ENCODE peak calls at places on chromosomes 7 and 10, in eight cellular contexts. One of them, this sample, is unnamed.

GRCh38 chr10:103276941-103277712 is at the start of gene INA:
- DNase-seq in activated T-cell treated with anti-CD3 and anti-CD28 coated beads for 48 hours: peak
- DNase-seq in MV-4-11: no peak
- DNase-seq in memory B cell: no peak
- DNase-seq in T-cell: no peak
- DNase-seq in Calu3: peak
- DNase-seq in GM12864: peak
- DNase-seq in stimulated activated CD8-positive, alpha-beta memory T cell treated with anti-CD3 and anti-CD28 coated beads, Interleukin-15, amount 100 ng/mL, for 4 hours: no peak
- DNase-seq in this sample: peak

GRCh38 chr10:29394321-29394932 is 105.6 kb downstream of the LYZL1 start:
- DNase-seq in stimulated activated CD8-positive, alpha-beta memory T cell treated with anti-CD3 and anti-CD28 coated beads, Interleukin-15, amount 100 ng/mL, for 4 hours: no peak
- DNase-seq in activated T-cell treated with anti-CD3 and anti-CD28 coated beads for 48 hours: no peak
- DNase-seq in MV-4-11: no peak
- DNase-seq in Calu3: no peak
- DNase-seq in GM12864: no peak
- DNase-seq in memory B cell: no peak
- DNase-seq in T-cell: no peak
- DNase-seq in this sample: no peak

GRCh38 chr10:129445445-129445844 is 21.6 kb upstream of the MGMT start:
- DNase-seq in activated T-cell treated with anti-CD3 and anti-CD28 coated beads for 48 hours: no peak
- DNase-seq in T-cell: no peak
- DNase-seq in MV-4-11: no peak
- DNase-seq in Calu3: no peak
- DNase-seq in memory B cell: no peak
- DNase-seq in stimulated activated CD8-positive, alpha-beta memory T cell treated with anti-CD3 and anti-CD28 coated beads, Interleukin-15, amount 100 ng/mL, for 4 hours: no peak
- DNase-seq in GM12864: no peak
- DNase-seq in this sample: no peak

GRCh38 chr10:114048472-114048871 is 4.8 kb downstream of the ADRB1 start:
- DNase-seq in MV-4-11: no peak
- DNase-seq in GM12864: no peak
- DNase-seq in T-cell: no peak
- DNase-seq in activated T-cell treated with anti-CD3 and anti-CD28 coated beads for 48 hours: no peak
- DNase-seq in memory B cell: no peak
- DNase-seq in stimulated activated CD8-positive, alpha-beta memory T cell treated with anti-CD3 and anti-CD28 coated beads, Interleukin-15, amount 100 ng/mL, for 4 hours: no peak
- DNase-seq in Calu3: no peak
- DNase-seq in this sample: no peak

GRCh38 chr10:101565936-101566332 is 22.1 kb downstream of the POLL start:
- DNase-seq in MV-4-11: no peak
- DNase-seq in T-cell: no peak
- DNase-seq in activated T-cell treated with anti-CD3 and anti-CD28 coated beads for 48 hours: no peak
- DNase-seq in stimulated activated CD8-positive, alpha-beta memory T cell treated with anti-CD3 and anti-CD28 coated beads, Interleukin-15, amount 100 ng/mL, for 4 hours: no peak
- DNase-seq in Calu3: no peak
- DNase-seq in memory B cell: no peak
- DNase-seq in GM12864: no peak
- DNase-seq in this sample: no peak

GRCh38 chr10:69179743-69180524 is at the start of gene SUPV3L1:
- DNase-seq in MV-4-11: peak
- DNase-seq in GM12864: peak
- DNase-seq in memory B cell: peak
- DNase-seq in activated T-cell treated with anti-CD3 and anti-CD28 coated beads for 48 hours: peak
- DNase-seq in T-cell: peak
- DNase-seq in Calu3: peak
- DNase-seq in stimulated activated CD8-positive, alpha-beta memory T cell treated with anti-CD3 and anti-CD28 coated beads, Interleukin-15, amount 100 ng/mL, for 4 hours: peak
- DNase-seq in this sample: peak

GRCh38 chr10:123743441-123744225 is 77.5 kb downstream of the GPR26 start:
- DNase-seq in MV-4-11: no peak
- DNase-seq in activated T-cell treated with anti-CD3 and anti-CD28 coated beads for 48 hours: no peak
- DNase-seq in stimulated activated CD8-positive, alpha-beta memory T cell treated with anti-CD3 and anti-CD28 coated beads, Interleukin-15, amount 100 ng/mL, for 4 hours: no peak
- DNase-seq in memory B cell: no peak
- DNase-seq in T-cell: no peak
- DNase-seq in GM12864: no peak
- DNase-seq in Calu3: no peak
- DNase-seq in this sample: no peak

GRCh38 chr10:69757553-69758309 is 44.0 kb upstream of the COL13A1 start:
- DNase-seq in T-cell: no peak
- DNase-seq in MV-4-11: peak
- DNase-seq in Calu3: peak
- DNase-seq in stimulated activated CD8-positive, alpha-beta memory T cell treated with anti-CD3 and anti-CD28 coated beads, Interleukin-15, amount 100 ng/mL, for 4 hours: no peak
- DNase-seq in GM12864: no peak
- DNase-seq in memory B cell: no peak
- DNase-seq in activated T-cell treated with anti-CD3 and anti-CD28 coated beads for 48 hours: no peak
- DNase-seq in this sample: no peak

GRCh38 chr7:98464558-98464940 is 63.7 kb upstream of the BAIAP2L1 start:
- DNase-seq in T-cell: no peak
- DNase-seq in MV-4-11: no peak
- DNase-seq in memory B cell: no peak
- DNase-seq in stimulated activated CD8-positive, alpha-beta memory T cell treated with anti-CD3 and anti-CD28 coated beads, Interleukin-15, amount 100 ng/mL, for 4 hours: no peak
- DNase-seq in GM12864: no peak
- DNase-seq in activated T-cell treated with anti-CD3 and anti-CD28 coated beads for 48 hours: no peak
- DNase-seq in Calu3: no peak
- DNase-seq in this sample: no peak

GRCh38 chr10:89785095-89785494 is 83.7 kb downstream of the KIF20B start:
- DNase-seq in GM12864: no peak
- DNase-seq in stimulated activated CD8-positive, alpha-beta memory T cell treated with anti-CD3 and anti-CD28 coated beads, Interleukin-15, amount 100 ng/mL, for 4 hours: no peak
- DNase-seq in T-cell: no peak
- DNase-seq in MV-4-11: no peak
- DNase-seq in activated T-cell treated with anti-CD3 and anti-CD28 coated beads for 48 hours: no peak
- DNase-seq in memory B cell: no peak
- DNase-seq in Calu3: no peak
- DNase-seq in this sample: no peak

GRCh38 chr7:139931190-139932007 is 102.3 kb downstream of the TBXAS1 start:
- DNase-seq in Calu3: no peak
- DNase-seq in memory B cell: no peak
- DNase-seq in activated T-cell treated with anti-CD3 and anti-CD28 coated beads for 48 hours: no peak
- DNase-seq in GM12864: no peak
- DNase-seq in stimulated activated CD8-positive, alpha-beta memory T cell treated with anti-CD3 and anti-CD28 coated beads, Interleukin-15, amount 100 ng/mL, for 4 hours: no peak
- DNase-seq in MV-4-11: no peak
- DNase-seq in T-cell: no peak
- DNase-seq in this sample: no peak

GRCh38 chr10:14560274-14560673 is 214.4 kb downstream of the FAM107B start:
- DNase-seq in T-cell: peak
- DNase-seq in stimulated activated CD8-positive, alpha-beta memory T cell treated with anti-CD3 and anti-CD28 coated beads, Interleukin-15, amount 100 ng/mL, for 4 hours: peak
- DNase-seq in Calu3: peak
- DNase-seq in activated T-cell treated with anti-CD3 and anti-CD28 coated beads for 48 hours: peak
- DNase-seq in MV-4-11: peak
- DNase-seq in memory B cell: no peak
- DNase-seq in GM12864: peak
- DNase-seq in this sample: no peak

GRCh38 chr10:91185239-91185875 is 35.1 kb upstream of the PCGF5 start:
- DNase-seq in stimulated activated CD8-positive, alpha-beta memory T cell treated with anti-CD3 and anti-CD28 coated beads, Interleukin-15, amount 100 ng/mL, for 4 hours: no peak
- DNase-seq in memory B cell: no peak
- DNase-seq in MV-4-11: no peak
- DNase-seq in Calu3: peak
- DNase-seq in activated T-cell treated with anti-CD3 and anti-CD28 coated beads for 48 hours: no peak
- DNase-seq in GM12864: no peak
- DNase-seq in T-cell: no peak
- DNase-seq in this sample: no peak

GRCh38 chr10:23512355-23513058 is 73.6 kb downstream of the OTUD1 start:
- DNase-seq in Calu3: peak
- DNase-seq in GM12864: no peak
- DNase-seq in T-cell: no peak
- DNase-seq in stimulated activated CD8-positive, alpha-beta memory T cell treated with anti-CD3 and anti-CD28 coated beads, Interleukin-15, amount 100 ng/mL, for 4 hours: no peak
- DNase-seq in MV-4-11: peak
- DNase-seq in memory B cell: no peak
- DNase-seq in activated T-cell treated with anti-CD3 and anti-CD28 coated beads for 48 hours: no peak
- DNase-seq in this sample: no peak

GRCh38 chr7:100366411-100367250 is 6.7 kb upstream of the PILRA start:
- DNase-seq in GM12864: no peak
- DNase-seq in activated T-cell treated with anti-CD3 and anti-CD28 coated beads for 48 hours: peak
- DNase-seq in stimulated activated CD8-positive, alpha-beta memory T cell treated with anti-CD3 and anti-CD28 coated beads, Interleukin-15, amount 100 ng/mL, for 4 hours: no peak
- DNase-seq in T-cell: no peak
- DNase-seq in MV-4-11: no peak
- DNase-seq in Calu3: no peak
- DNase-seq in memory B cell: peak
- DNase-seq in this sample: peak

GRCh38 chr7:41730668-41731067 is 27.8 kb upstream of the INHBA start:
- DNase-seq in stimulated activated CD8-positive, alpha-beta memory T cell treated with anti-CD3 and anti-CD28 coated beads, Interleukin-15, amount 100 ng/mL, for 4 hours: no peak
- DNase-seq in MV-4-11: no peak
- DNase-seq in activated T-cell treated with anti-CD3 and anti-CD28 coated beads for 48 hours: no peak
- DNase-seq in T-cell: no peak
- DNase-seq in Calu3: no peak
- DNase-seq in GM12864: no peak
- DNase-seq in memory B cell: no peak
- DNase-seq in this sample: no peak